ENCODE peak calls at places on chromosome 11, in seven cellular contexts. Z is GM23248, L is HEK293T, A is COR-L47, S is SK-N-SH, T is pancreas, V is kidney epithelial cell. O is an unnamed sample.

GRCh38 chr11:112588252-112588668 is 327.6 kb upstream of the PLET1 start:
- DNase-seq in Z (peak; percentile 89), L (peak; percentile 76), A (peak; percentile 87), S (peak; percentile 69), T (peak; percentile 56), V (peak; percentile 44), O (peak; percentile 38)

GRCh38 chr11:66510990-66511339 is 530 bp downstream of the BBS1 start:
- DNase-seq in Z (no peak), L (no peak), A (no peak), S (no peak), T (no peak), V (no peak), O (no peak)

GRCh38 chr11:90722552-90723190 is 499.8 kb upstream of the CHORDC1 start:
- DNase-seq in Z (no peak), L (no peak), A (no peak), S (no peak), T (no peak), V (no peak), O (no peak)

GRCh38 chr11:4551346-4551979 is 6.5 kb downstream of the OR52M1 start:
- DNase-seq in Z (peak; percentile 43), L (peak; percentile 30), A (no peak), S (peak; percentile 5), T (no peak), V (no peak), O (no peak)

GRCh38 chr11:125315088-125315740 is 150.7 kb downstream of the PKNOX2 start:
- DNase-seq in Z (peak; percentile 13), L (no peak), A (peak; percentile 97), S (peak; percentile 60), T (peak; percentile 62), V (no peak), O (no peak)

GRCh38 chr11:2375341-2375853 is 1.7 kb upstream of the CD81 start:
- DNase-seq in Z (no peak), L (no peak), A (no peak), S (no peak), T (peak; percentile 67), V (no peak), O (no peak)

GRCh38 chr11:82765466-82766034 is 31.9 kb upstream of the FAM181B start:
- DNase-seq in Z (no peak), L (no peak), A (no peak), S (no peak), T (no peak), V (no peak), O (no peak)

GRCh38 chr11:63916837-63917684 is at the start of gene RCOR2:
- DNase-seq in Z (peak; percentile 85), L (peak; percentile 85), A (peak; percentile 85), S (peak; percentile 98), T (peak; percentile 79), V (peak; percentile 45), O (no peak)

O was measured in keratinocyte.